ENCODE peak calls at places on chromosomes 3 and 15, in nine cellular contexts. I is left ventricle myocardium inferior, X is HS-27A, V is NCI-H1092, S is choroid plexus epithelial cell, U is breast epithelium, N is NCI-H345, J is T-helper 2 cell, A is colonic mucosa. O is an unnamed sample.
A peak's percentile ranks its signal among the peaks of the same experiment; 100 is the strongest.

GRCh38 chr3:142152349-142152748 is 3.0 kb upstream of the TFDP2 start:
- DNase-seq in I (no peak), X (no peak), V (no peak), S (no peak), U (no peak), N (no peak), J (peak; percentile 6), A (no peak), O (no peak)

GRCh38 chr3:139318431-139318816 is 25.4 kb upstream of the MRPS22 start:
- DNase-seq in I (no peak), X (no peak), V (no peak), S (peak; percentile 34), U (no peak), N (no peak), J (no peak), A (no peak), O (no peak)

GRCh38 chr3:72725229-72725628 is 123.0 kb downstream of the SHQ1 start:
- DNase-seq in I (no peak), X (no peak), V (no peak), S (no peak), U (no peak), N (no peak), J (no peak), A (no peak), O (no peak)

GRCh38 chr3:49912787-49913375 is 9.2 kb upstream of the MST1R start:
- DNase-seq in I (no peak), X (no peak), V (no peak), S (no peak), U (no peak), N (no peak), J (no peak), A (no peak), O (no peak)

GRCh38 chr15:74132681-74133070 is 2.3 kb downstream of the ISLR2 start:
- DNase-seq in I (no peak), X (no peak), V (no peak), S (no peak), U (no peak), N (no peak), J (no peak), A (no peak), O (no peak)

GRCh38 chr3:22141769-22142168 is 390.8 kb upstream of the ZNF385D start:
- DNase-seq in I (no peak), X (no peak), V (no peak), S (no peak), U (no peak), N (no peak), J (no peak), A (no peak), O (no peak)

GRCh38 chr3:77530870-77531269 is 491.0 kb downstream of the ROBO2 start:
- DNase-seq in I (no peak), X (no peak), V (no peak), S (no peak), U (no peak), N (no peak), J (no peak), A (no peak), O (no peak)

GRCh38 chr15:92091155-92091734 is 237.7 kb downstream of the SLCO3A1 start:
- DNase-seq in I (no peak), X (no peak), V (no peak), S (peak; percentile 30), U (peak; percentile 57), N (peak; percentile 42), J (no peak), A (peak; percentile 66), O (no peak)

GRCh38 chr3:126923895-126924294 is 59.0 kb upstream of the PLXNA1 start:
- DNase-seq in I (no peak), X (no peak), V (no peak), S (no peak), U (no peak), N (no peak), J (no peak), A (no peak), O (no peak)

GRCh38 chr3:12449889-12450682 is 34.2 kb upstream of the TSEN2 start:
- DNase-seq in I (no peak), X (no peak), V (no peak), S (no peak), U (no peak), N (no peak), J (no peak), A (no peak), O (no peak)

GRCh38 chr15:77457619-77458265 is 37.1 kb downstream of the HMG20A start:
- DNase-seq in I (no peak), X (no peak), V (no peak), S (peak; percentile 60), U (no peak), N (no peak), J (peak; percentile 53), A (no peak), O (no peak)

GRCh38 chr3:31223278-31223677 is 309.4 kb upstream of the STT3B start:
- DNase-seq in I (no peak), X (no peak), V (no peak), S (no peak), U (no peak), N (no peak), J (peak; percentile 31), A (no peak), O (no peak)

GRCh38 chr3:59540696-59541095 is 490.9 kb upstream of the CFAP20DC start:
- DNase-seq in I (no peak), X (no peak), V (no peak), S (peak; percentile 31), U (no peak), N (no peak), J (peak; percentile 61), A (no peak), O (no peak)

GRCh38 chr3:50170689-50171088 is 15.6 kb downstream of the SEMA3F start:
- DNase-seq in I (peak; percentile 55), X (no peak), V (no peak), S (peak; percentile 66), U (no peak), N (no peak), J (no peak), A (no peak), O (no peak)

O was measured in tibial nerve.